ENCODE peak calls at places on chromosomes 2 and 18, in ten cellular contexts. O is HCEC 1CT; S is hypothalamus; Z is caudate nucleus; F is GM03348; V is dorsolateral prefrontal cortex; T is HuH-7; K is CD8-positive, alpha-beta T cell; M is erythroblast; H is AG09309. D is an unnamed sample.

GRCh38 chr2:219560037-219560892 is 11.1 kb downstream of the OBSL1 start:
- DNase-seq in T (peak; percentile 78), K (no peak), H (no peak), F (peak; percentile 74), O (no peak), M (peak; percentile 38), S (no peak), V (no peak), Z (no peak), D (no peak)

GRCh38 chr2:145321344-145321743 is 801.4 kb upstream of the ZEB2 start:
- DNase-seq in K (no peak), H (no peak), Z (no peak), V (no peak), M (no peak), F (no peak), O (no peak), T (no peak), S (no peak), D (no peak)

GRCh38 chr2:199431748-199432213 is 26.0 kb downstream of the SATB2 start:
- DNase-seq in S (no peak), M (no peak), O (no peak), Z (no peak), V (no peak), K (no peak), T (no peak), H (no peak), F (no peak), D (no peak)

GRCh38 chr18:6729247-6730091 is at the start of gene ARHGAP28:
- DNase-seq in O (peak; percentile 96), K (no peak), Z (peak; percentile 74), F (peak; percentile 84), M (peak; percentile 70), V (peak; percentile 64), T (peak; percentile 22), S (peak; percentile 73), H (peak; percentile 53), D (peak; percentile 23)

GRCh38 chr2:94871226-94872087 is at the start of gene TEKT4:
- DNase-seq in V (no peak), F (no peak), K (no peak), M (no peak), O (no peak), H (no peak), S (no peak), T (no peak), Z (no peak), D (no peak)

GRCh38 chr2:28654981-28655322 is 96.7 kb upstream of the PPP1CB start:
- DNase-seq in O (no peak), S (no peak), F (no peak), M (no peak), K (no peak), V (no peak), H (no peak), Z (no peak), T (peak; percentile 37), D (no peak)

GRCh38 chr2:70746076-70746475 is 21.9 kb downstream of the ADD2 start:
- DNase-seq in K (no peak), T (no peak), O (no peak), F (no peak), Z (no peak), V (no peak), S (no peak), H (no peak), M (no peak), D (no peak)

GRCh38 chr2:231339318-231339717 is 56.2 kb upstream of the B3GNT7 start:
- DNase-seq in F (no peak), M (no peak), T (no peak), O (no peak), V (no peak), Z (no peak), S (no peak), K (no peak), H (no peak), D (no peak)

GRCh38 chr2:20625920-20626697 is 24.8 kb downstream of the HS1BP3 start:
- DNase-seq in M (no peak), O (no peak), V (peak; percentile 39), F (no peak), T (no peak), Z (no peak), H (no peak), S (no peak), K (no peak), D (no peak)

GRCh38 chr2:57119141-57119540 is 927.5 kb upstream of the VRK2 start:
- DNase-seq in F (no peak), O (no peak), V (no peak), K (no peak), M (no peak), S (no peak), T (no peak), Z (no peak), H (no peak), D (no peak)

GRCh38 chr2:48525269-48525943 is 4.5 kb upstream of the STON1 start:
- DNase-seq in S (no peak), H (no peak), F (no peak), O (no peak), Z (no peak), T (no peak), K (no peak), M (no peak), V (no peak), D (no peak)

GRCh38 chr2:3605013-3605961 is 10.4 kb downstream of the COLEC11 start:
- DNase-seq in O (peak; percentile 29), Z (no peak), M (peak; percentile 71), V (peak; percentile 63), K (no peak), F (peak; percentile 73), T (peak; percentile 76), H (no peak), S (peak; percentile 20), D (no peak)

GRCh38 chr2:120209427-120210233 is 13.6 kb downstream of the TMEM185B start:
- DNase-seq in K (no peak), H (no peak), V (no peak), T (no peak), M (no peak), O (no peak), Z (no peak), S (no peak), F (no peak), D (no peak)

GRCh38 chr18:69943021-69943420 is 4.7 kb downstream of the CD226 start:
- DNase-seq in S (no peak), H (no peak), T (no peak), V (no peak), Z (no peak), F (no peak), M (no peak), O (no peak), K (no peak), D (no peak)

GRCh38 chr2:116095636-116096035 is 1653.2 kb downstream of the DPP10 start:
- DNase-seq in F (no peak), M (no peak), V (no peak), T (no peak), H (no peak), S (no peak), K (no peak), Z (no peak), O (no peak), D (no peak)

GRCh38 chr2:66439291-66440010 is 4.5 kb downstream of the MEIS1 start:
- DNase-seq in K (no peak), O (peak; percentile 42), H (no peak), T (no peak), V (no peak), F (peak; percentile 37), Z (no peak), M (peak; percentile 5), S (no peak), D (peak; percentile 22)

GRCh38 chr18:12393998-12394397 is 13.7 kb upstream of the PRELID3A start:
- DNase-seq in T (peak; percentile 82), S (no peak), K (no peak), F (no peak), Z (no peak), V (no peak), M (no peak), H (no peak), O (no peak), D (no peak)

GRCh38 chr2:168025487-168026203 is 221.8 kb downstream of the STK39 start:
- DNase-seq in V (no peak), Z (no peak), T (no peak), H (peak; percentile 13), M (no peak), O (no peak), K (no peak), S (no peak), F (no peak), D (no peak)

GRCh38 chr18:59783138-59783537 is 85.9 kb upstream of the CCBE1 start:
- DNase-seq in V (no peak), T (peak; percentile 46), K (no peak), O (peak; percentile 85), H (peak; percentile 43), S (no peak), M (peak; percentile 41), Z (no peak), F (peak; percentile 74), D (no peak)

GRCh38 chr2:240820607-240821428 is 799 bp upstream of the KIF1A start:
- DNase-seq in F (no peak), M (no peak), T (no peak), O (no peak), K (no peak), Z (no peak), S (peak; percentile 70), H (no peak), V (no peak), D (peak; percentile 44)

D was measured in hippocampal formation.